ENCODE peak calls at places on chromosome 17, in four cellular contexts. T, K, Q and D are unnamed samples.

GRCh38 chr17:28839221-28839620 is 3.4 kb downstream of the FAM222B start:
- DNase-seq in Q (no peak), T (no peak), K (no peak), D (peak)

GRCh38 chr17:51585514-51586104 is 325.3 kb downstream of the UTP18 start:
- DNase-seq in T (no peak), Q (peak), K (no peak), D (no peak)

GRCh38 chr17:80821546-80821945 is 170.1 kb upstream of the CHMP6 start:
- DNase-seq in T (no peak), Q (no peak), K (no peak), D (no peak)

GRCh38 chr17:20852541-20853370 is 190.1 kb downstream of the USP22 start:
- DNase-seq in T (no peak), K (peak), Q (peak), D (no peak)

GRCh38 chr17:43814026-43814425 is 18.9 kb downstream of the MPP3 start:
- DNase-seq in T (no peak), Q (peak), K (no peak), D (no peak)

GRCh38 chr17:40598021-40598927 is 33.0 kb upstream of the CCR7 start:
- DNase-seq in K (no peak), Q (no peak), T (no peak), D (no peak)

GRCh38 chr17:38701504-38702165 is 3.4 kb upstream of the MLLT6 start:
- DNase-seq in T (peak), Q (peak), K (peak), D (peak)

GRCh38 chr17:66850692-66851091 is 15.8 kb downstream of the CACNG5 start:
- DNase-seq in K (no peak), T (no peak), Q (no peak), D (no peak)

GRCh38 chr17:40075216-40076100 is 12.7 kb downstream of the THRA start:
- DNase-seq in K (peak), T (no peak), Q (peak), D (peak)

GRCh38 chr17:35299108-35299507 is 56.2 kb downstream of the SLFN5 start:
- DNase-seq in Q (no peak), K (no peak), T (no peak), D (no peak)

GRCh38 chr17:48101012-48101720 is at the start of gene CBX1:
- DNase-seq in T (peak), Q (peak), K (peak), D (peak)

GRCh38 chr17:68302666-68303065 is 11.4 kb downstream of the ARSG start:
- DNase-seq in Q (no peak), T (no peak), K (no peak), D (no peak)

GRCh38 chr17:58232707-58233156 is 5.7 kb upstream of the LPO start:
- DNase-seq in K (no peak), Q (peak), T (peak), D (no peak)

GRCh38 chr17:78174332-78174869 is 6.0 kb downstream of the SYNGR2 start:
- DNase-seq in K (no peak), Q (peak), T (no peak), D (no peak)

GRCh38 chr17:73690581-73691135 is 46.4 kb upstream of the SDK2 start:
- DNase-seq in T (no peak), K (no peak), Q (no peak), D (no peak)

GRCh38 chr17:27576429-27577123 is 54.4 kb upstream of the LGALS9 start:
- DNase-seq in K (no peak), Q (no peak), T (no peak), D (no peak)

GRCh38 chr17:15447928-15448579 is 19.4 kb downstream of the CDRT4 start:
- DNase-seq in T (no peak), K (no peak), Q (no peak), D (no peak)

GRCh38 chr17:56172517-56172982 is 19.3 kb downstream of the ANKFN1 start:
- DNase-seq in K (no peak), T (no peak), Q (no peak), D (peak)

GRCh38 chr17:953767-954166 is 25.8 kb downstream of the NXN start:
- DNase-seq in T (no peak), Q (no peak), K (no peak), D (no peak)

GRCh38 chr17:8079291-8080207 is 8.0 kb downstream of the ALOX12B start:
- DNase-seq in Q (peak), T (peak), K (peak), D (peak)

GRCh38 chr17:266701-267656 is 85.5 kb upstream of the DOC2B start:
- DNase-seq in Q (no peak), T (no peak), K (no peak), D (no peak)

GRCh38 chr17:75131278-75132017 is at the start of gene NT5C:
- DNase-seq in K (peak), T (peak), Q (peak), D (peak)

GRCh38 chr17:76826290-76827138 is 41.7 kb upstream of the MGAT5B start:
- DNase-seq in K (no peak), Q (no peak), T (no peak), D (no peak)

GRCh38 chr17:19368119-19368660 is 5.7 kb upstream of the B9D1 start:
- DNase-seq in T (no peak), Q (no peak), K (no peak), D (no peak)

GRCh38 chr17:78532922-78533640 is 44.1 kb downstream of the DNAH17 start:
- DNase-seq in Q (peak), K (no peak), T (peak), D (no peak)

GRCh38 chr17:40023590-40024292 is 8.5 kb downstream of the CSF3 start:
- DNase-seq in Q (no peak), T (no peak), K (no peak), D (peak)

GRCh38 chr17:75181608-75182318 is 996 bp downstream of the SUMO2 start:
- DNase-seq in Q (no peak), K (no peak), T (no peak), D (peak)

GRCh38 chr17:48604770-48605329 is at the start of gene HOXB6:
- DNase-seq in Q (peak), K (no peak), T (no peak), D (no peak)

GRCh38 chr17:77846531-77847085 is 111.9 kb upstream of the TNRC6C start:
- DNase-seq in T (no peak), Q (no peak), K (no peak), D (no peak)

GRCh38 chr17:29625037-29625750 is 2.5 kb upstream of the CORO6 start:
- DNase-seq in Q (peak), T (no peak), K (no peak), D (no peak)

GRCh38 chr17:56966277-56966676 is 5.4 kb upstream of the COIL start:
- DNase-seq in T (no peak), K (peak), Q (no peak), D (no peak)

GRCh38 chr17:45096141-45096540 is 35.0 kb downstream of the NMT1 start:
- DNase-seq in K (no peak), Q (peak), T (peak), D (no peak)

GRCh38 chr17:6543079-6544010 is 13.0 kb downstream of the PITPNM3 start:
- DNase-seq in K (no peak), Q (no peak), T (no peak), D (no peak)

GRCh38 chr17:7293821-7294613 is 422 bp downstream of the YBX2 start:
- DNase-seq in Q (no peak), T (no peak), K (peak), D (no peak)

GRCh38 chr17:32009262-32009542 is 2.0 kb downstream of the LRRC37B start:
- DNase-seq in Q (no peak), T (no peak), K (no peak), D (no peak)

GRCh38 chr17:75689441-75689873 is 22.3 kb downstream of the SAP30BP start:
- DNase-seq in Q (no peak), T (no peak), K (no peak), D (no peak)

GRCh38 chr17:2025622-2026309 is 632 bp upstream of the RTN4RL1 start:
- DNase-seq in Q (peak), T (peak), K (peak), D (peak)

GRCh38 chr17:72976971-72977767 is 115.3 kb downstream of the SLC39A11 start:
- DNase-seq in K (no peak), T (peak), Q (peak), D (peak)

GRCh38 chr17:82924812-82925211 is 85.0 kb upstream of the ZNF750 start:
- DNase-seq in T (no peak), Q (no peak), K (no peak), D (no peak)

GRCh38 chr17:13786000-13786598 is 184.4 kb upstream of the HS3ST3A1 start:
- DNase-seq in K (no peak), Q (no peak), T (no peak), D (no peak)